ENCODE peak calls at places on chromosomes 16 and 17, in nine cellular contexts. R is IMR-90, Q is ovary, H is gastrocnemius medialis, V is body of pancreas, W is sigmoid colon, O is right lobe of liver, C is transverse colon, F is lower leg skin. Y is an unnamed sample.

GRCh38 chr16:73028721-73029361 is 19.1 kb downstream of the ZFHX3 start:
- DNase-seq in R (no peak), Q (no peak), H (no peak), V (peak; percentile 9), W (peak; percentile 28), O (no peak), C (no peak), F (no peak), Y (no peak)

GRCh38 chr17:57499648-57500049 is 243.3 kb downstream of the MSI2 start:
- DNase-seq in R (no peak), Q (no peak), H (no peak), V (no peak), W (no peak), O (no peak), C (no peak), F (no peak), Y (no peak)

GRCh38 chr17:37493249-37494027 is 3.7 kb downstream of the DUSP14 start:
- DNase-seq in R (peak; percentile 94), Q (no peak), H (no peak), V (no peak), W (no peak), O (no peak), C (no peak), F (no peak), Y (no peak)

GRCh38 chr16:86072328-86073102 is 173.6 kb downstream of the IRF8 start:
- DNase-seq in R (peak; percentile 86), Q (peak; percentile 32), H (no peak), V (peak; percentile 74), W (peak; percentile 89), O (peak; percentile 42), C (peak; percentile 69), F (peak; percentile 41), Y (peak; percentile 84)

GRCh38 chr16:11682655-11683096 is 14.4 kb downstream of the SNN start:
- DNase-seq in R (peak; percentile 99), Q (no peak), H (no peak), V (no peak), W (peak; percentile 4), O (no peak), C (no peak), F (no peak), Y (no peak)

GRCh38 chr16:46728804-46729203 is 19.3 kb downstream of the MYLK3 start:
- DNase-seq in R (no peak), Q (no peak), H (no peak), V (no peak), W (no peak), O (no peak), C (no peak), F (no peak), Y (no peak)

GRCh38 chr16:19165101-19165500 is 2.9 kb upstream of the SYT17 start:
- DNase-seq in R (no peak), Q (no peak), H (no peak), V (no peak), W (no peak), O (no peak), C (no peak), F (no peak), Y (no peak)

GRCh38 chr16:24700549-24701392 is 28.7 kb upstream of the TNRC6A start:
- DNase-seq in R (peak; percentile 98), Q (peak; percentile 72), H (peak; percentile 86), V (peak; percentile 65), W (peak; percentile 96), O (peak; percentile 47), C (peak; percentile 60), F (peak; percentile 90), Y (peak; percentile 66)

GRCh38 chr16:25151996-25152395 is 40.5 kb downstream of the LCMT1 start:
- DNase-seq in R (peak; percentile 58), Q (no peak), H (no peak), V (no peak), W (no peak), O (no peak), C (no peak), F (no peak), Y (no peak)

GRCh38 chr17:41928693-41929251 is 1.6 kb upstream of the ODAD4 start:
- DNase-seq in R (no peak), Q (no peak), H (no peak), V (no peak), W (no peak), O (no peak), C (no peak), F (no peak), Y (no peak)

GRCh38 chr16:22694887-22695382 is 119.0 kb upstream of the HS3ST2 start:
- DNase-seq in R (peak; percentile 90), Q (no peak), H (no peak), V (no peak), W (peak; percentile 84), O (no peak), C (peak; percentile 22), F (peak; percentile 25), Y (no peak)

GRCh38 chr16:67279296-67280089 is at the start of gene PLEKHG4:
- DNase-seq in R (peak; percentile 66), Q (peak; percentile 79), H (peak; percentile 23), V (peak; percentile 74), W (peak; percentile 83), O (peak; percentile 70), C (peak; percentile 85), F (peak; percentile 60), Y (peak; percentile 88)

GRCh38 chr17:75847595-75848522 is 3.7 kb upstream of the UNC13D start:
- DNase-seq in R (no peak), Q (no peak), H (no peak), V (peak; percentile 47), W (peak; percentile 60), O (no peak), C (no peak), F (no peak), Y (peak; percentile 46)

GRCh38 chr17:30969989-30970680 is 704 bp upstream of the RNF135 start:
- DNase-seq in R (no peak), Q (no peak), H (no peak), V (peak; percentile 34), W (no peak), O (no peak), C (peak; percentile 52), F (no peak), Y (peak; percentile 73)
- TF ChIP-seq CTCF in R (no peak), Q (no peak), H (no peak), V (no peak), W (no peak), O (no peak), C (no peak), F (no peak), Y (no peak)

GRCh38 chr16:48383877-48384304 is 1.3 kb downstream of the SIAH1 start:
- DNase-seq in R (no peak), Q (no peak), H (no peak), V (peak; percentile 26), W (no peak), O (no peak), C (peak; percentile 26), F (no peak), Y (no peak)

GRCh38 chr16:48384305-48384981 is 770 bp downstream of the SIAH1 start:
- DNase-seq in R (peak; percentile 40), Q (peak; percentile 72), H (peak; percentile 58), V (peak; percentile 57), W (peak; percentile 81), O (peak; percentile 72), C (peak; percentile 66), F (peak; percentile 38), Y (peak; percentile 72)

GRCh38 chr16:48384982-48385271 is 286 bp downstream of the SIAH1 start:
- DNase-seq in R (no peak), Q (no peak), H (no peak), V (no peak), W (no peak), O (peak; percentile 62), C (no peak), F (no peak), Y (no peak)

GRCh38 chr16:48386559-48387312 is 1.5 kb upstream of the SIAH1 start:
- DNase-seq in R (no peak), Q (peak; percentile 36), H (no peak), V (no peak), W (no peak), O (no peak), C (peak; percentile 13), F (no peak), Y (no peak)

DNA sequence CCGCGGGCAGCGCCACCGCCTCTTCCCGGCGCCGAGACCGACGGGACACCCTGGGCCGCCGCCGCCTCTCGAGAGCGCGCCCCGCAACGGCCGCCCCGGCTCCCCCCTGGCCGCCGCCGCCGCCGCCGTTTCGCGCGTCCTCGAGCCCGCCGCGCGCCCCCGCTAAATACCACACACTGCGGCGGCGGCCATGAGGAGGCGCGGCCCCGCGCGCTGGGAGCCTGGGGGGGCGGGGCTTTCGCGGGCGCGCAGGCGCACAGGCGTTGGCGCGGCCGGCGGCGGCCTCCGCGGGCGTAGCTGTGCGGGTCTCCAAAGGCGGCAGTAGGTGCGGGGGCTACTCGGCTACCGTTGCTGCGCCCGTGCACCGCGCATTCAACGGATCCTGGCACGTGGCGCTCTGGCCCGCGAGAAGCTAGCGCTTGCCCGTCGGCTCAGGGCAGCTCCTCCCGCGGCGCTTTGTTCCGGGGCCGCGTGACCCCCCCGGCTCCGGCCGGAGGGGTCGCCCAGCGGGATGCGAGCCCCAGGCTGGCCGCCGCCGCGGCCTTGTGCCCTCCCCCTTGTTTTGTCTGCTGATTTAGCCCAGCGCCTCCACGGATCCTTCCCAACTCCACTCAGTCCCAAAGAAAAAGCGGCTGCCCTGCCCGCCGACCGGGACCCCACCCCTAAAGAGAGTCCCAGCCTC is at the start of gene SIAH1:
- DNase-seq in R (peak; percentile 68), Q (peak; percentile 88), H (peak; percentile 69), V (peak; percentile 84), W (peak; percentile 91), O (peak; percentile 88), C (peak; percentile 88), F (peak; percentile 71), Y (peak; percentile 94)
- TF ChIP-seq POLR2A in R (peak; percentile 61), Q (peak; percentile 78), H (peak; percentile 97), V (peak; percentile 54), W (no peak), O (peak; percentile 98), C (peak; percentile 64), F (no peak), Y (peak; percentile 24)

GRCh38 chr17:20224379-20224778 is 215.2 kb downstream of the SPECC1 start:
- DNase-seq in R (no peak), Q (no peak), H (no peak), V (no peak), W (no peak), O (no peak), C (no peak), F (no peak), Y (no peak)

GRCh38 chr17:20223808-20224328 is 214.7 kb downstream of the SPECC1 start:
- DNase-seq in R (peak; percentile 10), Q (no peak), H (no peak), V (no peak), W (no peak), O (no peak), C (no peak), F (no peak), Y (no peak)

GRCh38 chr17:20226814-20227482 is 217.8 kb downstream of the SPECC1 start:
- DNase-seq in R (peak; percentile 83), Q (peak; percentile 93), H (peak; percentile 34), V (peak; percentile 74), W (peak; percentile 90), O (peak; percentile 82), C (peak; percentile 81), F (peak; percentile 65), Y (peak; percentile 81)

GRCh38 chr17:20228410-20228809 is 219.3 kb downstream of the SPECC1 start:
- DNase-seq in R (no peak), Q (no peak), H (no peak), V (no peak), W (no peak), O (no peak), C (no peak), F (no peak), Y (no peak)

GRCh38 chr17:20225162-20226115 is 216.3 kb downstream of the SPECC1 start:
- DNase-seq in R (no peak), Q (no peak), H (no peak), V (no peak), W (no peak), O (no peak), C (no peak), F (no peak), Y (no peak)
- TF ChIP-seq CTCF in R (peak; percentile 14), Q (no peak), H (no peak), V (no peak), W (no peak), O (no peak), C (no peak), F (no peak), Y (peak; percentile 33)

GRCh38 chr17:44213403-44214229 is 5.9 kb downstream of the UBTF start:
- DNase-seq in R (no peak), Q (no peak), H (no peak), V (no peak), W (no peak), O (no peak), C (no peak), F (no peak), Y (no peak)
- TF ChIP-seq POLR2A in R (no peak), Q (no peak), H (no peak), V (no peak), W (no peak), O (no peak), C (no peak), F (no peak), Y (no peak)

Y was measured in Peyer's patch.